ENCODE peak calls at places on chromosomes 12 and 14, in seven cellular contexts. One of them, this sample, is unnamed.
A peak's percentile ranks its signal among the peaks of the same experiment; 100 is the strongest.

GRCh38 chr12:70314145-70314544 is 51.9 kb upstream of the KCNMB4 start:
- DNase-seq in HCT116: no peak
- DNase-seq in astrocyte: no peak
- DNase-seq in psoas muscle: no peak
- DNase-seq in IMR-90: no peak
- DNase-seq in left ventricle myocardium inferior: no peak
- DNase-seq in SJSA1: no peak
- DNase-seq in this sample: no peak

GRCh38 chr12:114166360-114166759 is 200.2 kb upstream of the RBM19 start:
- DNase-seq in HCT116: peak; percentile 24
- DNase-seq in astrocyte: peak; percentile 9
- DNase-seq in psoas muscle: no peak
- DNase-seq in IMR-90: peak; percentile 60
- DNase-seq in left ventricle myocardium inferior: no peak
- DNase-seq in SJSA1: peak; percentile 3
- DNase-seq in this sample: no peak

GRCh38 chr12:76820888-76821482 is 57.1 kb downstream of the ZDHHC17 start:
- DNase-seq in HCT116: peak; percentile 7
- DNase-seq in astrocyte: peak; percentile 22
- DNase-seq in psoas muscle: no peak
- DNase-seq in IMR-90: peak; percentile 47
- DNase-seq in left ventricle myocardium inferior: no peak
- DNase-seq in SJSA1: peak; percentile 22
- DNase-seq in this sample: peak; percentile 15

GRCh38 chr12:117143008-117143532 is 43.9 kb upstream of the TESC start:
- DNase-seq in HCT116: no peak
- DNase-seq in astrocyte: no peak
- DNase-seq in psoas muscle: no peak
- DNase-seq in IMR-90: peak; percentile 83
- DNase-seq in left ventricle myocardium inferior: no peak
- DNase-seq in SJSA1: no peak
- DNase-seq in this sample: no peak

GRCh38 chr14:24067133-24068082 is 4.0 kb upstream of the CPNE6 start:
- DNase-seq in HCT116: no peak
- DNase-seq in astrocyte: no peak
- DNase-seq in psoas muscle: no peak
- DNase-seq in IMR-90: no peak
- DNase-seq in left ventricle myocardium inferior: no peak
- DNase-seq in SJSA1: no peak
- DNase-seq in this sample: no peak

GRCh38 chr12:76719171-76719631 is 44.7 kb upstream of the ZDHHC17 start:
- DNase-seq in HCT116: no peak
- DNase-seq in astrocyte: peak; percentile 19
- DNase-seq in psoas muscle: no peak
- DNase-seq in IMR-90: peak; percentile 50
- DNase-seq in left ventricle myocardium inferior: no peak
- DNase-seq in SJSA1: no peak
- DNase-seq in this sample: peak; percentile 50

GRCh38 chr14:71532790-71533189 is 399.4 kb upstream of the RGS6 start:
- DNase-seq in HCT116: no peak
- DNase-seq in astrocyte: no peak
- DNase-seq in psoas muscle: no peak
- DNase-seq in IMR-90: no peak
- DNase-seq in left ventricle myocardium inferior: no peak
- DNase-seq in SJSA1: no peak
- DNase-seq in this sample: no peak

GRCh38 chr12:104769207-104769606 is 188.9 kb downstream of the SLC41A2 start:
- DNase-seq in HCT116: no peak
- DNase-seq in astrocyte: no peak
- DNase-seq in psoas muscle: no peak
- DNase-seq in IMR-90: no peak
- DNase-seq in left ventricle myocardium inferior: no peak
- DNase-seq in SJSA1: no peak
- DNase-seq in this sample: no peak

GRCh38 chr14:100737526-100737925 is 10.8 kb downstream of the DLK1 start:
- DNase-seq in HCT116: no peak
- DNase-seq in astrocyte: no peak
- DNase-seq in psoas muscle: no peak
- DNase-seq in IMR-90: no peak
- DNase-seq in left ventricle myocardium inferior: no peak
- DNase-seq in SJSA1: no peak
- DNase-seq in this sample: no peak

GRCh38 chr14:104284107-104284592 is 145.8 kb downstream of the KIF26A start:
- DNase-seq in HCT116: no peak
- DNase-seq in astrocyte: no peak
- DNase-seq in psoas muscle: peak; percentile 4
- DNase-seq in IMR-90: no peak
- DNase-seq in left ventricle myocardium inferior: peak; percentile 7
- DNase-seq in SJSA1: no peak
- DNase-seq in this sample: no peak

GRCh38 chr14:101236496-101237240 is 324.6 kb upstream of the DIO3 start:
- DNase-seq in HCT116: no peak
- DNase-seq in astrocyte: no peak
- DNase-seq in psoas muscle: no peak
- DNase-seq in IMR-90: no peak
- DNase-seq in left ventricle myocardium inferior: no peak
- DNase-seq in SJSA1: no peak
- DNase-seq in this sample: no peak

GRCh38 chr14:77641534-77642341 is 25.3 kb upstream of the SPTLC2 start:
- DNase-seq in HCT116: no peak
- DNase-seq in astrocyte: peak; percentile 18
- DNase-seq in psoas muscle: peak; percentile 83
- DNase-seq in IMR-90: peak; percentile 47
- DNase-seq in left ventricle myocardium inferior: peak; percentile 83
- DNase-seq in SJSA1: no peak
- DNase-seq in this sample: peak; percentile 43

GRCh38 chr12:52807544-52808470 is 6.1 kb downstream of the KRT4 start:
- DNase-seq in HCT116: no peak
- DNase-seq in astrocyte: no peak
- DNase-seq in psoas muscle: no peak
- DNase-seq in IMR-90: no peak
- DNase-seq in left ventricle myocardium inferior: no peak
- DNase-seq in SJSA1: peak; percentile 82
- DNase-seq in this sample: no peak

GRCh38 chr14:63852271-63852816 is 460 bp upstream of the SYNE2 start:
- DNase-seq in HCT116: no peak
- DNase-seq in astrocyte: peak; percentile 24
- DNase-seq in psoas muscle: no peak
- DNase-seq in IMR-90: peak; percentile 20
- DNase-seq in left ventricle myocardium inferior: no peak
- DNase-seq in SJSA1: peak; percentile 51
- DNase-seq in this sample: no peak

GRCh38 chr12:77065361-77066204 is at the start of gene E2F7:
- DNase-seq in HCT116: peak; percentile 87
- DNase-seq in astrocyte: peak; percentile 83
- DNase-seq in psoas muscle: peak; percentile 82
- DNase-seq in IMR-90: peak; percentile 87
- DNase-seq in left ventricle myocardium inferior: peak; percentile 87
- DNase-seq in SJSA1: peak; percentile 93
- DNase-seq in this sample: peak; percentile 94

GRCh38 chr14:100827751-100828447 is 2.0 kb downstream of the MEG3 start:
- DNase-seq in HCT116: no peak
- DNase-seq in astrocyte: peak; percentile 88
- DNase-seq in psoas muscle: no peak
- DNase-seq in IMR-90: peak; percentile 81
- DNase-seq in left ventricle myocardium inferior: no peak
- DNase-seq in SJSA1: peak; percentile 41
- DNase-seq in this sample: no peak

GRCh38 chr14:89255852-89256251 is 161.2 kb downstream of the FOXN3 start:
- DNase-seq in HCT116: no peak
- DNase-seq in astrocyte: no peak
- DNase-seq in psoas muscle: no peak
- DNase-seq in IMR-90: no peak
- DNase-seq in left ventricle myocardium inferior: no peak
- DNase-seq in SJSA1: no peak
- DNase-seq in this sample: no peak

GRCh38 chr12:1629338-1630080 is 478 bp downstream of the WNT5B start:
- DNase-seq in HCT116: no peak
- DNase-seq in astrocyte: no peak
- DNase-seq in psoas muscle: no peak
- DNase-seq in IMR-90: no peak
- DNase-seq in left ventricle myocardium inferior: no peak
- DNase-seq in SJSA1: no peak
- DNase-seq in this sample: no peak

GRCh38 chr14:98385851-98386250 is 886.1 kb downstream of the BCL11B start:
- DNase-seq in HCT116: no peak
- DNase-seq in astrocyte: no peak
- DNase-seq in psoas muscle: no peak
- DNase-seq in IMR-90: no peak
- DNase-seq in left ventricle myocardium inferior: no peak
- DNase-seq in SJSA1: no peak
- DNase-seq in this sample: no peak

GRCh38 chr14:50520947-50521815 is 11.2 kb downstream of the MAP4K5 start:
- DNase-seq in HCT116: peak; percentile 45
- DNase-seq in astrocyte: peak; percentile 89
- DNase-seq in psoas muscle: no peak
- DNase-seq in IMR-90: peak; percentile 95
- DNase-seq in left ventricle myocardium inferior: no peak
- DNase-seq in SJSA1: peak; percentile 56
- DNase-seq in this sample: peak; percentile 66

GRCh38 chr14:101223147-101223546 is 319.6 kb upstream of the RTL1 start:
- DNase-seq in HCT116: no peak
- DNase-seq in astrocyte: no peak
- DNase-seq in psoas muscle: no peak
- DNase-seq in IMR-90: no peak
- DNase-seq in left ventricle myocardium inferior: no peak
- DNase-seq in SJSA1: no peak
- DNase-seq in this sample: no peak

GRCh38 chr14:61562321-61563161 is 132.8 kb upstream of the HIF1A start:
- DNase-seq in HCT116: peak; percentile 96
- DNase-seq in astrocyte: peak; percentile 100
- DNase-seq in psoas muscle: no peak
- DNase-seq in IMR-90: peak; percentile 100
- DNase-seq in left ventricle myocardium inferior: no peak
- DNase-seq in SJSA1: peak; percentile 95
- DNase-seq in this sample: peak; percentile 82

DNA sequence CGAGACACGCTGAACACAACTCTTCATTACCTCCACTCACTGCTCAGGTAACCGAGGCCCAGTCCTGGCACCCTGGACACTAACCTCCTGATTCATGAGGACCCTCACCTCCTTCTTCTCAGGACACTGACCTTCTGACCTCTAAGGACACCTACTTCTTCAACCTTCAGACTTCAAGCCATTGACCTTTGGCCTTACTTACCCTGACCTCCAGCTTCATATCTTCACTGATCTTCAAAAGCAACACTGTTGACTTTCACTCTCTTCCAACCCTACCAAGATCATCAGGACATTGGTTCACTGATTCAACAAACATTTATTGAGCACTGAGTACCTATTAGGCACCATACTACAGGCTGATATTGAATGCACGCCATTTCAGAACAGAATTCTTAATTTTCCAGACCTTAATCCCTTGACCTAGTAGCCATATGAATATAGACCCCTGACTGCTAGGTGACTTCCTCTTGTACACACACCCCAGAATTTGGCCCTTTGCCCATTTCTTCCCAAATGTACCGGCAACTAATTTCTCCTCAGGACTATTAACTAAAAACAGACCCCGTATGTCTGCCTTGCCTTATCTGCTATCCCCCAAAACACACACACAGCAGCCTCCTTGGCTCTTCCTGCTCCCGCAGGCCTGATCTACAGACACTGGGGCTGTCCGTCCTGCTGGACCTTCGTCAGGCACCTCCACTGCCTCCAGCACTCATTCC is 5.8 kb downstream of the ARHGEF40 start:
- DNase-seq in HCT116: no peak
- DNase-seq in astrocyte: no peak
- DNase-seq in psoas muscle: no peak
- DNase-seq in IMR-90: no peak
- DNase-seq in left ventricle myocardium inferior: no peak
- DNase-seq in SJSA1: no peak
- DNase-seq in this sample: no peak
- H3K36me3 ChIP-seq in HCT116: no peaks in the 10 kb centered on the region
- H3K36me3 ChIP-seq in astrocyte: peaks cover 60% of the 10 kb centered on the region
- H3K36me3 ChIP-seq in psoas muscle: peaks cover 4% of the 10 kb centered on the region
- H3K36me3 ChIP-seq in IMR-90: peaks cover 76% of the 10 kb centered on the region
- H3K36me3 ChIP-seq in left ventricle myocardium inferior: peaks cover 81% of the 10 kb centered on the region
- H3K36me3 ChIP-seq in SJSA1: peaks cover 84% of the 10 kb centered on the region
- H3K36me3 ChIP-seq in this sample: no peaks in the 10 kb centered on the region

DNA sequence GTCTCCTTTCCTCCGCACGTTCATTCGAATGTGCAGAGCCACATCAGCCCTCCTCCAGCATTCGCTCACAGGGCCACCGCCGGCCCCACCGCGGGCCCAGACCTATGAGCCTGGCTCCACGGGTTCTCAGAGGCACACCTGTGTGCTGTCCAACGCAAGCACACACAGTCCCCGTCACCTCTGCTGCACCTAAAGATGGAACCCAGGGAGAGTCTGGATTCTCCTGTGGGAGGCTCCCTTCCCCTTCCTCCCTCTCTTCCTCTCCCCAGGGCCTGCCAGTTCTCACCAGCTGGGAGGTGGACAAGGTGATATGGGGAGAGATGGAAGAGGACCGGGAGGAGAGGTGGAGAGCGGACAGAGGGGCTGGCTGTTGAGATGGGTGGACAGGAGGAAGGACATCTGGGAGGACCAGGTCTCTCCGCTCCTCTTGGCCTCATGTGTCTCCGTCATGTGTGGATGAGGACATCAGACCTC is 4.9 kb upstream of the AQP6 start:
- DNase-seq in HCT116: no peak
- DNase-seq in astrocyte: no peak
- DNase-seq in psoas muscle: no peak
- DNase-seq in IMR-90: no peak
- DNase-seq in left ventricle myocardium inferior: no peak
- DNase-seq in SJSA1: peak; percentile 25
- DNase-seq in this sample: no peak
- H3K4me3 ChIP-seq in HCT116: no peak overlapping the region
- H3K4me3 ChIP-seq in astrocyte: peak overlapping the region; percentile 41
- H3K4me3 ChIP-seq in psoas muscle: peak overlapping the region; percentile 53
- H3K4me3 ChIP-seq in IMR-90: peak overlapping the region; percentile 28
- H3K4me3 ChIP-seq in left ventricle myocardium inferior: peak overlapping the region; percentile 60
- H3K4me3 ChIP-seq in SJSA1: no peak overlapping the region
- H3K4me3 ChIP-seq in this sample: no peak overlapping the region

DNA sequence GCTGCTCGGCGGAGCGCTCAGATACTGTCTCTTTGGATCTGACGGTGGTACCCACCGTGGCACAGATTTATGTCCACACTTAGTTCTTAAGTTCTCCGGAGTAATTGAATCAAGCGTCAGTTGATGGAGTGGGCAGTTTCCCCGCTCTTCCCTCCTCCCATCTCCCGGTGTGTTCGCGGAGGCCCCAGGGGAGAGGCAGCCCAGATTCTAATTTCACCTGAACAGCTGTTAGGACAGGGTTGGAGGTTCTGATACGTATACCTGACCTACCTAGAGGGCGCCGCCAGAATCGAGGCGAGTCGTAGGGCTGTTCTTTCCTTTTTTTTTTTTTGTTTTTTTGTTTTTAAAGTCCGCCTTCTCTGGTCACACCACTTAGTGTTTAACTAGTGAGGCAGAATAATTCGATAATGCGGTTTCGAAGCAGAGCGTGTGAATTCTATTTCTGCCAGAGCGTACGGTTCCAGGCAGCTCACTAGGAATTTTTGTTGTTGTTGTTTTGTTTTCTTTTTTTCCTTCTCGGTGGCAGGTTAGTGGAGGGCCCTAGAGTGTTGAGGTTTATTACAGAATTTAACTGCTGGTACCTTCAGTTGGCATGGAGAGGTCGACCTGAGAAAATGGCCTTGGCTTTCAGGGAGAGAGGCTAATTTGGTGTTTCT is 22.3 kb upstream of the GNS start:
- DNase-seq in HCT116: no peak
- DNase-seq in astrocyte: no peak
- DNase-seq in psoas muscle: no peak
- DNase-seq in IMR-90: no peak
- DNase-seq in left ventricle myocardium inferior: no peak
- DNase-seq in SJSA1: no peak
- DNase-seq in this sample: no peak
- H3K27me3 ChIP-seq in HCT116: no peaks in the 10 kb centered on the region
- H3K27me3 ChIP-seq in astrocyte: peaks cover 66% of the 10 kb centered on the region
- H3K27me3 ChIP-seq in psoas muscle: peaks cover 78% of the 10 kb centered on the region
- H3K27me3 ChIP-seq in IMR-90: peaks cover 51% of the 10 kb centered on the region
- H3K27me3 ChIP-seq in left ventricle myocardium inferior: peaks cover 46% of the 10 kb centered on the region
- H3K27me3 ChIP-seq in SJSA1: peaks cover 65% of the 10 kb centered on the region
- H3K27me3 ChIP-seq in this sample: peaks cover 46% of the 10 kb centered on the region

GRCh38 chr12:124348659-124349380 is 53.9 kb downstream of the RFLNA start:
- DNase-seq in HCT116: no peak
- DNase-seq in astrocyte: no peak
- DNase-seq in psoas muscle: no peak
- DNase-seq in IMR-90: no peak
- DNase-seq in left ventricle myocardium inferior: no peak
- DNase-seq in SJSA1: no peak
- DNase-seq in this sample: no peak
- H3K36me3 ChIP-seq in HCT116: peaks cover 17% of the 10 kb centered on the region
- H3K36me3 ChIP-seq in astrocyte: peaks cover 72% of the 10 kb centered on the region
- H3K36me3 ChIP-seq in psoas muscle: peaks cover 7% of the 10 kb centered on the region
- H3K36me3 ChIP-seq in IMR-90: peaks cover 91% of the 10 kb centered on the region
- H3K36me3 ChIP-seq in left ventricle myocardium inferior: peaks cover 96% of the 10 kb centered on the region
- H3K36me3 ChIP-seq in SJSA1: peaks cover 100% of the 10 kb centered on the region
- H3K36me3 ChIP-seq in this sample: peaks cover 72% of the 10 kb centered on the region